ENCODE peak calls at places on chromosomes 16 and 17, in seven cellular contexts. One of them, this sample, is unnamed. For H3K4me1, the result is how much of the 10 kb centered on the place peaks cover.

GRCh38 chr16:27293343-27293742 is 20.4 kb upstream of the IL4R start:
- DNase-seq in A549: no peak
- DNase-seq in CD8-positive, alpha-beta T cell: no peak
- DNase-seq in kidney: no peak
- DNase-seq in psoas muscle: no peak
- DNase-seq in IMR-90: no peak
- DNase-seq in ovary: no peak
- DNase-seq in this sample: no peak

GRCh38 chr17:57653279-57653678 is 91.8 kb downstream of the CCDC182 start:
- DNase-seq in A549: no peak
- DNase-seq in CD8-positive, alpha-beta T cell: no peak
- DNase-seq in kidney: no peak
- DNase-seq in psoas muscle: no peak
- DNase-seq in IMR-90: no peak
- DNase-seq in ovary: no peak
- DNase-seq in this sample: no peak

GRCh38 chr17:82940226-82941020 is 100.6 kb upstream of the ZNF750 start:
- DNase-seq in A549: no peak
- DNase-seq in CD8-positive, alpha-beta T cell: no peak
- DNase-seq in kidney: peak
- DNase-seq in psoas muscle: no peak
- DNase-seq in IMR-90: no peak
- DNase-seq in ovary: peak
- DNase-seq in this sample: no peak

GRCh38 chr16:58299757-58300349 is 5.0 kb upstream of the PRSS54 start:
- DNase-seq in A549: no peak
- DNase-seq in CD8-positive, alpha-beta T cell: no peak
- DNase-seq in kidney: no peak
- DNase-seq in psoas muscle: no peak
- DNase-seq in IMR-90: peak
- DNase-seq in ovary: no peak
- DNase-seq in this sample: no peak

GRCh38 chr17:30580916-30581315 is 103.7 kb downstream of the GOSR1 start:
- DNase-seq in A549: no peak
- DNase-seq in CD8-positive, alpha-beta T cell: no peak
- DNase-seq in kidney: no peak
- DNase-seq in psoas muscle: no peak
- DNase-seq in IMR-90: no peak
- DNase-seq in ovary: no peak
- DNase-seq in this sample: no peak

GRCh38 chr17:33241390-33241789 is 51.7 kb downstream of the ASIC2 start:
- DNase-seq in A549: peak
- DNase-seq in CD8-positive, alpha-beta T cell: no peak
- DNase-seq in kidney: no peak
- DNase-seq in psoas muscle: no peak
- DNase-seq in IMR-90: peak
- DNase-seq in ovary: no peak
- DNase-seq in this sample: no peak

GRCh38 chr17:77288115-77288619 is 147.4 kb downstream of the SEC14L1 start:
- DNase-seq in A549: no peak
- DNase-seq in CD8-positive, alpha-beta T cell: no peak
- DNase-seq in kidney: peak
- DNase-seq in psoas muscle: no peak
- DNase-seq in IMR-90: no peak
- DNase-seq in ovary: no peak
- DNase-seq in this sample: no peak

GRCh38 chr17:9360610-9361571 is 214.7 kb downstream of the STX8 start:
- DNase-seq in A549: peak
- DNase-seq in CD8-positive, alpha-beta T cell: no peak
- DNase-seq in kidney: peak
- DNase-seq in psoas muscle: peak
- DNase-seq in IMR-90: peak
- DNase-seq in ovary: peak
- DNase-seq in this sample: no peak

GRCh38 chr17:4968916-4969550 is 1.4 kb upstream of the SPAG7 start:
- DNase-seq in A549: peak
- DNase-seq in CD8-positive, alpha-beta T cell: no peak
- DNase-seq in kidney: peak
- DNase-seq in psoas muscle: peak
- DNase-seq in IMR-90: peak
- DNase-seq in ovary: no peak
- DNase-seq in this sample: no peak

GRCh38 chr16:4159726-4160125 is 43.5 kb upstream of the ADCY9 start:
- DNase-seq in A549: no peak
- DNase-seq in CD8-positive, alpha-beta T cell: no peak
- DNase-seq in kidney: no peak
- DNase-seq in psoas muscle: no peak
- DNase-seq in IMR-90: no peak
- DNase-seq in ovary: no peak
- DNase-seq in this sample: no peak

GRCh38 chr16:16021988-16022682 is 72.7 kb downstream of the ABCC1 start:
- DNase-seq in A549: peak
- DNase-seq in CD8-positive, alpha-beta T cell: no peak
- DNase-seq in kidney: peak
- DNase-seq in psoas muscle: peak
- DNase-seq in IMR-90: peak
- DNase-seq in ovary: peak
- DNase-seq in this sample: no peak

GRCh38 chr17:2421315-2422147 is 20.7 kb upstream of the MNT start:
- DNase-seq in A549: no peak
- DNase-seq in CD8-positive, alpha-beta T cell: no peak
- DNase-seq in kidney: no peak
- DNase-seq in psoas muscle: no peak
- DNase-seq in IMR-90: peak
- DNase-seq in ovary: no peak
- DNase-seq in this sample: no peak

GRCh38 chr17:2418572-2418971 is 17.7 kb upstream of the MNT start:
- DNase-seq in A549: no peak
- DNase-seq in CD8-positive, alpha-beta T cell: no peak
- DNase-seq in kidney: no peak
- DNase-seq in psoas muscle: peak
- DNase-seq in IMR-90: peak
- DNase-seq in ovary: peak
- DNase-seq in this sample: no peak

GRCh38 chr17:2416010-2416734 is 15.3 kb upstream of the MNT start:
- DNase-seq in A549: peak
- DNase-seq in CD8-positive, alpha-beta T cell: peak
- DNase-seq in kidney: peak
- DNase-seq in psoas muscle: peak
- DNase-seq in IMR-90: peak
- DNase-seq in ovary: peak
- DNase-seq in this sample: peak

GRCh38 chr17:2420131-2420530 is 19.3 kb upstream of the MNT start:
- DNase-seq in A549: no peak
- DNase-seq in CD8-positive, alpha-beta T cell: no peak
- DNase-seq in kidney: no peak
- DNase-seq in psoas muscle: no peak
- DNase-seq in IMR-90: no peak
- DNase-seq in ovary: no peak
- DNase-seq in this sample: no peak

DNA sequence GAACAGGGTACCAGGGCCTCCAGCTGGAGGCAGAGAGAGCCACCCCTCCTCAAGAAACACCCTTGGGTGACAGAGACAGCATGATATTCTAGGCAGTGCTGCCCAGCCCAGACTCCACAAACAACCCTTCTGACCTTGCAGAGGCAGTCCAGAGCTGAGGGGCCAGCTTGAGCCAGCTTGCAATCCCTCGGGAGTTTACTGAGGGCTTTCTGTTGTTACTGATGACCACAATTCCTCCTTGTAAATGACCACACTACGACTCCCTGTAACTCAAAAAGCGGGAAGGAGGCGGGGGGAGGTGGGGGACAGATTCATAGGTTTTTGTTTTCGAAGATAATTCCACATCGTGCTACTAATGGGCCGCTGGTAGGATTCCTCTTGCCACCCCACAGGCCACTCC is 18.7 kb upstream of the MNT start:
- DNase-seq in A549: no peak
- DNase-seq in CD8-positive, alpha-beta T cell: no peak
- DNase-seq in kidney: no peak
- DNase-seq in psoas muscle: no peak
- DNase-seq in IMR-90: no peak
- DNase-seq in ovary: no peak
- DNase-seq in this sample: no peak
- H3K27ac ChIP-seq in A549: no peak
- H3K27ac ChIP-seq in CD8-positive, alpha-beta T cell: no peak
- H3K27ac ChIP-seq in kidney: peak
- H3K27ac ChIP-seq in psoas muscle: peak
- H3K27ac ChIP-seq in IMR-90: peak
- H3K27ac ChIP-seq in ovary: peak
- H3K27ac ChIP-seq in this sample: no peak

GRCh38 chr16:50263940-50264929 is 2.1 kb upstream of the ADCY7 start:
- DNase-seq in A549: no peak
- DNase-seq in CD8-positive, alpha-beta T cell: no peak
- DNase-seq in kidney: peak
- DNase-seq in psoas muscle: no peak
- DNase-seq in IMR-90: peak
- DNase-seq in ovary: no peak
- DNase-seq in this sample: peak

GRCh38 chr16:50265716-50266336 is 525 bp upstream of the ADCY7 start:
- DNase-seq in A549: no peak
- DNase-seq in CD8-positive, alpha-beta T cell: no peak
- DNase-seq in kidney: peak
- DNase-seq in psoas muscle: no peak
- DNase-seq in IMR-90: no peak
- DNase-seq in ovary: no peak
- DNase-seq in this sample: peak

GRCh38 chr16:50267151-50267631 is 840 bp downstream of the ADCY7 start:
- DNase-seq in A549: no peak
- DNase-seq in CD8-positive, alpha-beta T cell: no peak
- DNase-seq in kidney: peak
- DNase-seq in psoas muscle: no peak
- DNase-seq in IMR-90: no peak
- DNase-seq in ovary: no peak
- DNase-seq in this sample: no peak

GRCh38 chr16:50266337-50267091 is at the start of gene ADCY7:
- DNase-seq in A549: no peak
- DNase-seq in CD8-positive, alpha-beta T cell: peak
- DNase-seq in kidney: peak
- DNase-seq in psoas muscle: peak
- DNase-seq in IMR-90: peak
- DNase-seq in ovary: peak
- DNase-seq in this sample: peak

GRCh38 chr16:50265260-50265659 is 1.1 kb upstream of the ADCY7 start:
- DNase-seq in A549: no peak
- DNase-seq in CD8-positive, alpha-beta T cell: peak
- DNase-seq in kidney: peak
- DNase-seq in psoas muscle: no peak
- DNase-seq in IMR-90: peak
- DNase-seq in ovary: no peak
- DNase-seq in this sample: peak
- H3K4me1 ChIP-seq in A549: under half
- H3K4me1 ChIP-seq in CD8-positive, alpha-beta T cell: half or more
- H3K4me1 ChIP-seq in kidney: under half
- H3K4me1 ChIP-seq in psoas muscle: under half
- H3K4me1 ChIP-seq in IMR-90: under half
- H3K4me1 ChIP-seq in ovary: under half
- H3K4me1 ChIP-seq in this sample: under half

GRCh38 chr17:17737938-17738894 is 57.0 kb downstream of the RAI1 start:
- DNase-seq in A549: no peak
- DNase-seq in CD8-positive, alpha-beta T cell: no peak
- DNase-seq in kidney: peak
- DNase-seq in psoas muscle: no peak
- DNase-seq in IMR-90: no peak
- DNase-seq in ovary: peak
- DNase-seq in this sample: no peak

GRCh38 chr17:17741346-17742023 is 60.2 kb downstream of the RAI1 start:
- DNase-seq in A549: no peak
- DNase-seq in CD8-positive, alpha-beta T cell: no peak
- DNase-seq in kidney: no peak
- DNase-seq in psoas muscle: no peak
- DNase-seq in IMR-90: no peak
- DNase-seq in ovary: no peak
- DNase-seq in this sample: no peak

GRCh38 chr17:17740627-17741237 is 59.5 kb downstream of the RAI1 start:
- DNase-seq in A549: no peak
- DNase-seq in CD8-positive, alpha-beta T cell: peak
- DNase-seq in kidney: no peak
- DNase-seq in psoas muscle: no peak
- DNase-seq in IMR-90: no peak
- DNase-seq in ovary: peak
- DNase-seq in this sample: peak

GRCh38 chr17:17738901-17739300 is 57.6 kb downstream of the RAI1 start:
- DNase-seq in A549: no peak
- DNase-seq in CD8-positive, alpha-beta T cell: no peak
- DNase-seq in kidney: no peak
- DNase-seq in psoas muscle: no peak
- DNase-seq in IMR-90: no peak
- DNase-seq in ovary: no peak
- DNase-seq in this sample: no peak

DNA sequence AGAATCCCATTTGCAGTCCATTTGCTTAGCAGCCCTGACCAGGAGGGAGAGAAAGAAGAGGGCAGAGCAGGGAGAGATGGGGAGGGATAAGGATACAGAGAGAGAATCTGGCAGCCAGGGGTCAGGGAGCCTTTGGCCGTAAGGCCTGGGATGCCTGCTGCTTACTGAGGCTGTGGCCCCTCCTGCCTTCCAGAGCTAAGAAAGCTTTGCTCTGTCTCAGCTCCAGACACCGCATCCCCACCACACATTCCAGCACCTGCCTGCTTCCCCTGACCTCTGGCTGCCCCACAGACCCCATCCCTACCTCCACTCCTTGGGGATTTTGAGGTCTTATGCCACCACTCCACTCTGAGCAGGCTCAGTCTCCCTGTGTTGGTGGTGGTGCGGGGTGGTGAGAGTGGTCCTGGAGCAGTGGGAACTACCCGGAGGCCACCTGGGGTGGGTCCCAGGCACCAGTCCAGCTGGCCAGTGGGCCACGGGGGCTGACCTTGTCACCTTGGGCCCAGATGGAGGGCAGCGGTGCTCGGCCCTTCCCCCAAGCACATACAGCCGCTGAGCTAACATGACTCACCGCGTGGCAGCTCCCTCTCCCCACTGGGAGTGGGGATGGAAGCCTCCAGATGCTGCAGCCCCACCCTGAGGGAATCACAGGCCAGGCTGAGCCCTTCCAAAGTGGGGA is 58.3 kb downstream of the RAI1 start:
- DNase-seq in A549: peak
- DNase-seq in CD8-positive, alpha-beta T cell: no peak
- DNase-seq in kidney: peak
- DNase-seq in psoas muscle: no peak
- DNase-seq in IMR-90: peak
- DNase-seq in ovary: peak
- DNase-seq in this sample: no peak
- H3K27ac ChIP-seq in A549: peak
- H3K27ac ChIP-seq in CD8-positive, alpha-beta T cell: no peak
- H3K27ac ChIP-seq in kidney: peak
- H3K27ac ChIP-seq in psoas muscle: no peak
- H3K27ac ChIP-seq in IMR-90: peak
- H3K27ac ChIP-seq in ovary: peak
- H3K27ac ChIP-seq in this sample: no peak

DNA sequence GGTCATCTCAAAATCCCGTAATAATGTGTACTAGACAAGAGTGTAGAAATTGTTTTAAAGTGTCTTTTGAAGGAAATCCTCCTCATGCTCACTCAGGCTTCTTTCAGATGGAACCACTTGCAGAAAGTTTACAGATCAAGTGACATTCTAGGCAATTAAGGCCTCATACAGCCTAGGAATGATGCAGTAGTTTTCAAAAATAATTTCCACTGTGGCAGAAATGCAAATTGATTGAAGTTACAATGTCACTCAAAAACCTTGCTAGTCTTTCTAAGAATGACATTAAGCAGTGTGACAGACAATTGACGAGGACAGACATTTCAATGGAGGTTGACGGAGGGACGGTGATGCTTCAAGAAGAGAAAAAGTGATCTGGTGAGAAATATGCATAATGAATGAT is 53.5 kb upstream of the CDH8 start:
- DNase-seq in A549: no peak
- DNase-seq in CD8-positive, alpha-beta T cell: no peak
- DNase-seq in kidney: no peak
- DNase-seq in psoas muscle: no peak
- DNase-seq in IMR-90: no peak
- DNase-seq in ovary: no peak
- DNase-seq in this sample: no peak
- H3K4me1 ChIP-seq in A549: under half
- H3K4me1 ChIP-seq in CD8-positive, alpha-beta T cell: under half
- H3K4me1 ChIP-seq in kidney: under half
- H3K4me1 ChIP-seq in psoas muscle: under half
- H3K4me1 ChIP-seq in IMR-90: under half
- H3K4me1 ChIP-seq in ovary: under half
- H3K4me1 ChIP-seq in this sample: under half